ENCODE peak calls at places on chromosomes 1 and 21, in nine cellular contexts. E is fibroblast of pulmonary artery; S is CD8-positive, alpha-beta T cell; Y is NCI-H1694 treated with DMSO at 0.1 percent for 48 hours; N is COLO829; K is lower leg skin; C is nephron progenitor cell; R is lower lobe of right lung; F is hepatocyte. Z is an unnamed sample.

GRCh38 chr1:180632326-180633088 is 685 bp downstream of the XPR1 start:
- DNase-seq in E (no peak), S (peak), Y (no peak), N (peak), K (no peak), C (peak), R (peak), F (peak), Z (no peak)

GRCh38 chr1:28950449-28950848 is 36.1 kb downstream of the EPB41 start:
- DNase-seq in E (no peak), S (no peak), Y (peak), N (no peak), K (no peak), C (no peak), R (no peak), F (no peak), Z (no peak)

GRCh38 chr1:83932693-83933092 is 66.2 kb downstream of the TTLL7 start:
- DNase-seq in E (no peak), S (no peak), Y (no peak), N (no peak), K (no peak), C (no peak), R (no peak), F (no peak), Z (no peak)

GRCh38 chr1:2300004-2300771 is 72.1 kb downstream of the SKI start:
- DNase-seq in E (no peak), S (peak), Y (no peak), N (no peak), K (no peak), C (no peak), R (no peak), F (no peak), Z (no peak)

GRCh38 chr1:57357462-57357861 is 66.4 kb downstream of the DAB1 start:
- DNase-seq in E (no peak), S (no peak), Y (no peak), N (no peak), K (no peak), C (no peak), R (no peak), F (no peak), Z (no peak)

GRCh38 chr1:59062743-59063142 is 234.2 kb upstream of the FGGY start:
- DNase-seq in E (peak), S (no peak), Y (no peak), N (no peak), K (peak), C (no peak), R (no peak), F (peak), Z (no peak)

GRCh38 chr1:230176871-230177411 is 109.9 kb downstream of the GALNT2 start:
- DNase-seq in E (peak), S (no peak), Y (peak), N (no peak), K (peak), C (peak), R (no peak), F (no peak), Z (no peak)

GRCh38 chr1:201559679-201560162 is 20.8 kb downstream of the NAV1 start:
- DNase-seq in E (peak), S (peak), Y (peak), N (peak), K (no peak), C (peak), R (peak), F (peak), Z (no peak)

GRCh38 chr1:205493241-205494085 is 11.0 kb upstream of the CDK18 start:
- DNase-seq in E (peak), S (no peak), Y (peak), N (peak), K (no peak), C (no peak), R (no peak), F (peak), Z (no peak)

GRCh38 chr1:9842781-9843575 is 19.2 kb upstream of the CLSTN1 start:
- DNase-seq in E (peak), S (no peak), Y (peak), N (no peak), K (no peak), C (no peak), R (peak), F (peak), Z (no peak)

GRCh38 chr21:37348664-37349063 is 17.9 kb upstream of the DYRK1A start:
- DNase-seq in E (no peak), S (no peak), Y (no peak), N (no peak), K (no peak), C (no peak), R (no peak), F (no peak), Z (no peak)

GRCh38 chr21:27326293-27326692 is 359.4 kb upstream of the ADAMTS5 start:
- DNase-seq in E (no peak), S (no peak), Y (no peak), N (no peak), K (no peak), C (no peak), R (no peak), F (no peak), Z (no peak)

Z was measured in AG04449.